ENCODE peak calls at places on chromosomes 7 and 10, in four cellular contexts. V is mesendoderm, L is right lobe of liver, O is lung. R is an unnamed sample.

GRCh38 chr10:60649485-60650271 is 128.6 kb upstream of the CDK1 start:
- DNase-seq in V (peak), L (no peak), O (no peak), R (no peak)

GRCh38 chr7:80230327-80230726 is 95.7 kb downstream of the GNAI1 start:
- DNase-seq in V (no peak), L (no peak), O (no peak), R (no peak)

GRCh38 chr10:69875856-69876255 is 74.2 kb downstream of the COL13A1 start:
- DNase-seq in V (peak), L (no peak), O (no peak), R (no peak)

GRCh38 chr7:130906575-130906974 is 172.6 kb upstream of the KLF14 start:
- DNase-seq in V (no peak), L (no peak), O (no peak), R (no peak)

GRCh38 chr7:117401293-117402002 is 25.8 kb downstream of the ASZ1 start:
- DNase-seq in V (peak), L (no peak), O (no peak), R (no peak)

GRCh38 chr7:117220836-117221235 is 102.0 kb downstream of the WNT2 start:
- DNase-seq in V (peak), L (no peak), O (no peak), R (no peak)

GRCh38 chr10:6141296-6142151 is 52.7 kb downstream of the RBM17 start:
- DNase-seq in V (no peak), L (no peak), O (no peak), R (no peak)

GRCh38 chr10:46227571-46228075 is 59.2 kb upstream of the ANTXRL start:
- DNase-seq in V (no peak), L (no peak), O (peak), R (no peak)

GRCh38 chr7:33477719-33478480 is 348.5 kb downstream of the BBS9 start:
- DNase-seq in V (no peak), L (no peak), O (no peak), R (no peak)

GRCh38 chr7:5429253-5429856 is 5.7 kb upstream of the TNRC18 start:
- DNase-seq in V (peak), L (peak), O (peak), R (no peak)

GRCh38 chr7:101066141-101066857 is 19.0 kb upstream of the TRIM56 start:
- DNase-seq in V (peak), L (no peak), O (no peak), R (no peak)

GRCh38 chr7:28726563-28726962 is 231.6 kb downstream of the TRIL start:
- DNase-seq in V (no peak), L (no peak), O (no peak), R (no peak)

GRCh38 chr10:133225707-133226191 is 4.3 kb upstream of the UTF1 start:
- DNase-seq in V (no peak), L (no peak), O (no peak), R (no peak)

GRCh38 chr10:55631071-55631654 is 729.9 kb downstream of the ZWINT start:
- DNase-seq in V (peak), L (peak), O (peak), R (no peak)

GRCh38 chr10:35369049-35369760 is 32.9 kb downstream of the CCNY start:
- DNase-seq in V (no peak), L (no peak), O (no peak), R (no peak)

GRCh38 chr10:23886355-23886754 is 322.6 kb upstream of the KIAA1217 start:
- DNase-seq in V (peak), L (no peak), O (no peak), R (no peak)

GRCh38 chr7:24829787-24830186 is 72.5 kb upstream of the GSDME start:
- DNase-seq in V (no peak), L (no peak), O (no peak), R (peak)

GRCh38 chr10:84076047-84076388 is 63.3 kb upstream of the GHITM start:
- DNase-seq in V (peak), L (no peak), O (no peak), R (no peak)
- H3K27ac ChIP-seq in V (no peak), L (no peak), O (no peak), R (no peak)

DNA sequence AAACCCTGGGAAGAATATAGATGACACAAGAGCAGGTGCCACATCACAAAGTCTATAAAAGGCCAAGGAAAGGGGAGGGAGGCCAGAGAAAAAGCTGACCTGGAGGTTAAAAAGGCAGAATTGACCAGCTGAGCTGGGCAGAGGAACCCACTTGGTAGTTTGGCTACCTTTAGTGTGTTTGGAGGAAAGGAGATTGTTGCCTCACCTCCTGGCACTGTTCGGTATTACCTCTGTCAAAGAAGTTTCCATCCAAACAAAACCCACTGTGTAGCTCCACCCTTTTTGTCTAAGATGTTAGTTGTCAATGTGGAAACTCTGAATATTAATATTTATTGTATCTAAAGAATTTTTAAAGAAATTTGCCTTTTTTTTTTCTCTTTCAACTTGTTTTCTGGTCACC is 23.4 kb downstream of the ENTPD7 start:
- DNase-seq in V (peak), L (no peak), O (no peak), R (no peak)
- H3K27ac ChIP-seq in V (no peak), L (peak), O (no peak), R (peak)

DNA sequence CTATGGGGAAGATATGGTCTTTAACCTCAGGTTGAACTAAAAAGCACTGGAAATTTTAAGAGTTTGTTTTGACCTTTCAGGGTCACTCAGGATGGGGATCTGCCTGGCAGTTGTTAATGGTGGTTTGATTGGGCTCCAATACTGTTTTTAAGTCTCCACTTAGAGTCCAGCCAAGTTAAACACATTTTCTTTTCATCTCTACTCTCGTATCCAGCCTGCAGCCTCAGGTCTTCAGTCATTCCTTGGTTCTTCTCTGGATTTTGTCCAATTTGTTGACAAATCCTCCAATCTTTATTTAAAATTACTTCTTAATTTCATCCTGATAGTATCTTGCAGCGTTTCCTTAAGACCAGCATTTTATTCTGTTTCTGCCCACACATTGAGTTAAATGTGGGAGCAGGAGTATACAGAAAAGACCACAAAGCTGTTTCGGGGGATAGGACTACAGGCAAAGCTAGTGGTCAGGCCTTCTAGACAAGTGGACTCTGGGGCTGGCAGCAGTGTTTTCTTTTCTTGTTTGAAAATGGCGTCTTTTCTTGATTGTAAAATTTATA is 133.2 kb upstream of the INHBA start:
- DNase-seq in V (no peak), L (no peak), O (no peak), R (no peak)
- H3K27ac ChIP-seq in V (no peak), L (no peak), O (no peak), R (no peak)

DNA sequence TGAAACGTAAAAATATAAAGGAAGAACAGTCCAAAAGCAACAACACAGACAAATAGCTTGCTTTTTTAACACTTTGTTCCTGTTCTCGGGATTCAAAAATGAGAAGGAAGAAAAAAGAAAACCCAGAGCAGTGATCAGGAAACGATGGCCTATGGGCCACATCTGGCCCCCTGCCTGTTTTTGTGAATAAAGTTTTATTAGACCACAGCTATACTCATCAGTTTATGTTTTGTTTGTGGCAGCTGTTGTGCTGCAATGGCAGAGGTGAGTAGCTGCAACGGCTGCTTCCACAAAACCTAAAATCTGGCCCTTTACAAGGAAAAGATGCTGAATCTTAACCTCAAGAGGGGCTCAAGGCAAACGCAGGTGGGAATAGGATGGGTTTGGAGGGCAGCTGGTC is 96.4 kb downstream of the CCDC3 start:
- DNase-seq in V (no peak), L (no peak), O (no peak), R (no peak)
- H3K27ac ChIP-seq in V (no peak), L (no peak), O (no peak), R (no peak)